ENCODE peak calls at places on chromosomes 5 and 9, in six cellular contexts. One of them, this sample, is unnamed.

GRCh38 chr5:93715327-93715726 is 26.1 kb downstream of the POU5F2 start:
- DNase-seq in HL-60: no peak
- DNase-seq in GM12878: no peak
- DNase-seq in H1: no peak
- DNase-seq in K562: no peak
- DNase-seq in HepG2: peak
- DNase-seq in this sample: peak

GRCh38 chr9:14775917-14776316 is 53.4 kb upstream of the CER1 start:
- DNase-seq in HL-60: no peak
- DNase-seq in GM12878: no peak
- DNase-seq in H1: no peak
- DNase-seq in K562: no peak
- DNase-seq in HepG2: no peak
- DNase-seq in this sample: no peak

GRCh38 chr9:93713716-93714115 is 137.3 kb downstream of the PHF2 start:
- DNase-seq in HL-60: peak
- DNase-seq in GM12878: no peak
- DNase-seq in H1: no peak
- DNase-seq in K562: no peak
- DNase-seq in HepG2: no peak
- DNase-seq in this sample: no peak

GRCh38 chr9:84975926-84976325 is 306.4 kb downstream of the NTRK2 start:
- DNase-seq in HL-60: no peak
- DNase-seq in GM12878: no peak
- DNase-seq in H1: no peak
- DNase-seq in K562: no peak
- DNase-seq in HepG2: no peak
- DNase-seq in this sample: no peak

GRCh38 chr9:102445906-102446305 is 549.2 kb upstream of the CYLC2 start:
- DNase-seq in HL-60: no peak
- DNase-seq in GM12878: no peak
- DNase-seq in H1: no peak
- DNase-seq in K562: no peak
- DNase-seq in HepG2: no peak
- DNase-seq in this sample: no peak

GRCh38 chr5:77083088-77083487 is 4.0 kb downstream of the ZBED3 start:
- DNase-seq in HL-60: no peak
- DNase-seq in GM12878: no peak
- DNase-seq in H1: no peak
- DNase-seq in K562: no peak
- DNase-seq in HepG2: no peak
- DNase-seq in this sample: no peak

GRCh38 chr9:127528407-127529251 is 77.3 kb downstream of the LRSAM1 start:
- DNase-seq in HL-60: no peak
- DNase-seq in GM12878: no peak
- DNase-seq in H1: no peak
- DNase-seq in K562: no peak
- DNase-seq in HepG2: no peak
- DNase-seq in this sample: no peak

GRCh38 chr5:10891193-10891592 is 130.2 kb upstream of the DAP start:
- DNase-seq in HL-60: no peak
- DNase-seq in GM12878: no peak
- DNase-seq in H1: no peak
- DNase-seq in K562: no peak
- DNase-seq in HepG2: no peak
- DNase-seq in this sample: no peak

GRCh38 chr5:179135006-179135405 is 74.8 kb downstream of the ZNF354C start:
- DNase-seq in HL-60: no peak
- DNase-seq in GM12878: no peak
- DNase-seq in H1: no peak
- DNase-seq in K562: no peak
- DNase-seq in HepG2: no peak
- DNase-seq in this sample: no peak

GRCh38 chr9:97873877-97874276 is 20.9 kb downstream of the FOXE1 start:
- DNase-seq in HL-60: no peak
- DNase-seq in GM12878: no peak
- DNase-seq in H1: peak
- DNase-seq in K562: no peak
- DNase-seq in HepG2: no peak
- DNase-seq in this sample: no peak

GRCh38 chr5:158170534-158170933 is 311.6 kb upstream of the CLINT1 start:
- DNase-seq in HL-60: no peak
- DNase-seq in GM12878: no peak
- DNase-seq in H1: no peak
- DNase-seq in K562: no peak
- DNase-seq in HepG2: no peak
- DNase-seq in this sample: no peak

GRCh38 chr9:14522627-14523379 is 170.4 kb downstream of the ZDHHC21 start:
- DNase-seq in HL-60: no peak
- DNase-seq in GM12878: no peak
- DNase-seq in H1: no peak
- DNase-seq in K562: peak
- DNase-seq in HepG2: no peak
- DNase-seq in this sample: no peak

GRCh38 chr5:109589239-109589638 is 100.5 kb upstream of the MAN2A1 start:
- DNase-seq in HL-60: no peak
- DNase-seq in GM12878: no peak
- DNase-seq in H1: no peak
- DNase-seq in K562: no peak
- DNase-seq in HepG2: no peak
- DNase-seq in this sample: no peak

GRCh38 chr5:180898621-180899246 is at the start of gene BTNL8:
- DNase-seq in HL-60: no peak
- DNase-seq in GM12878: no peak
- DNase-seq in H1: no peak
- DNase-seq in K562: no peak
- DNase-seq in HepG2: no peak
- DNase-seq in this sample: no peak

GRCh38 chr9:92668746-92669526 is 995 bp downstream of the IPPK start:
- DNase-seq in HL-60: peak
- DNase-seq in GM12878: no peak
- DNase-seq in H1: no peak
- DNase-seq in K562: peak
- DNase-seq in HepG2: peak
- DNase-seq in this sample: peak

GRCh38 chr5:175897285-175897684 is 25.9 kb downstream of the CPLX2 start:
- DNase-seq in HL-60: no peak
- DNase-seq in GM12878: no peak
- DNase-seq in H1: no peak
- DNase-seq in K562: no peak
- DNase-seq in HepG2: no peak
- DNase-seq in this sample: no peak

GRCh38 chr9:112537561-112537960 is 50.9 kb downstream of the KIAA1958 start:
- DNase-seq in HL-60: no peak
- DNase-seq in GM12878: no peak
- DNase-seq in H1: no peak
- DNase-seq in K562: no peak
- DNase-seq in HepG2: no peak
- DNase-seq in this sample: no peak

GRCh38 chr5:150641006-150641570 is 628 bp downstream of the SYNPO start:
- DNase-seq in HL-60: no peak
- DNase-seq in GM12878: no peak
- DNase-seq in H1: no peak
- DNase-seq in K562: no peak
- DNase-seq in HepG2: peak
- DNase-seq in this sample: no peak

GRCh38 chr5:2112128-2112808 is 229.5 kb upstream of the IRX4 start:
- DNase-seq in HL-60: no peak
- DNase-seq in GM12878: no peak
- DNase-seq in H1: no peak
- DNase-seq in K562: no peak
- DNase-seq in HepG2: no peak
- DNase-seq in this sample: no peak

GRCh38 chr5:19739691-19740090 is 248.3 kb downstream of the CDH18 start:
- DNase-seq in HL-60: no peak
- DNase-seq in GM12878: no peak
- DNase-seq in H1: no peak
- DNase-seq in K562: no peak
- DNase-seq in HepG2: no peak
- DNase-seq in this sample: peak

GRCh38 chr9:76472925-76473324 is 13.9 kb downstream of the GCNT1 start:
- DNase-seq in HL-60: no peak
- DNase-seq in GM12878: no peak
- DNase-seq in H1: no peak
- DNase-seq in K562: no peak
- DNase-seq in HepG2: no peak
- DNase-seq in this sample: no peak

GRCh38 chr5:153222956-153223355 is 267.5 kb upstream of the GRIA1 start:
- DNase-seq in HL-60: no peak
- DNase-seq in GM12878: no peak
- DNase-seq in H1: no peak
- DNase-seq in K562: no peak
- DNase-seq in HepG2: no peak
- DNase-seq in this sample: no peak

GRCh38 chr5:50667079-50667652 is 729 bp downstream of the PARP8 start:
- DNase-seq in HL-60: peak
- DNase-seq in GM12878: no peak
- DNase-seq in H1: peak
- DNase-seq in K562: no peak
- DNase-seq in HepG2: no peak
- DNase-seq in this sample: peak
- TF ChIP-seq GABPA in HL-60: peak
- TF ChIP-seq GABPA in GM12878: no peak
- TF ChIP-seq GABPA in H1: no peak
- TF ChIP-seq GABPA in K562: no peak
- TF ChIP-seq GABPA in HepG2: no peak
- TF ChIP-seq GABPA in this sample: no peak

GRCh38 chr5:139795074-139796001 is at the start of gene PSD2:
- DNase-seq in HL-60: no peak
- DNase-seq in GM12878: no peak
- DNase-seq in H1: peak
- DNase-seq in K562: peak
- DNase-seq in HepG2: no peak
- DNase-seq in this sample: peak
- TF ChIP-seq GABPA in HL-60: no peak
- TF ChIP-seq GABPA in GM12878: no peak
- TF ChIP-seq GABPA in H1: no peak
- TF ChIP-seq GABPA in K562: no peak
- TF ChIP-seq GABPA in HepG2: no peak
- TF ChIP-seq GABPA in this sample: no peak

GRCh38 chr5:68519135-68519534 is 303.6 kb downstream of the PIK3R1 start:
- DNase-seq in HL-60: peak
- DNase-seq in GM12878: no peak
- DNase-seq in H1: no peak
- DNase-seq in K562: no peak
- DNase-seq in HepG2: no peak
- DNase-seq in this sample: no peak

GRCh38 chr5:68518286-68518685 is 302.7 kb downstream of the PIK3R1 start:
- DNase-seq in HL-60: no peak
- DNase-seq in GM12878: no peak
- DNase-seq in H1: no peak
- DNase-seq in K562: no peak
- DNase-seq in HepG2: no peak
- DNase-seq in this sample: no peak

GRCh38 chr5:68522863-68523262 is 307.3 kb downstream of the PIK3R1 start:
- DNase-seq in HL-60: no peak
- DNase-seq in GM12878: no peak
- DNase-seq in H1: no peak
- DNase-seq in K562: no peak
- DNase-seq in HepG2: no peak
- DNase-seq in this sample: no peak
- TF ChIP-seq GABPA in HL-60: no peak
- TF ChIP-seq GABPA in GM12878: no peak
- TF ChIP-seq GABPA in H1: no peak
- TF ChIP-seq GABPA in K562: no peak
- TF ChIP-seq GABPA in HepG2: no peak
- TF ChIP-seq GABPA in this sample: no peak

GRCh38 chr5:34490501-34491250 is 165.5 kb upstream of the RAI14 start:
- DNase-seq in HL-60: no peak
- DNase-seq in GM12878: no peak
- DNase-seq in H1: peak
- DNase-seq in K562: no peak
- DNase-seq in HepG2: peak
- DNase-seq in this sample: no peak

GRCh38 chr5:34487956-34488355 is 168.2 kb upstream of the RAI14 start:
- DNase-seq in HL-60: no peak
- DNase-seq in GM12878: no peak
- DNase-seq in H1: no peak
- DNase-seq in K562: no peak
- DNase-seq in HepG2: no peak
- DNase-seq in this sample: no peak

GRCh38 chr5:34487202-34487879 is 168.8 kb upstream of the RAI14 start:
- DNase-seq in HL-60: no peak
- DNase-seq in GM12878: no peak
- DNase-seq in H1: peak
- DNase-seq in K562: no peak
- DNase-seq in HepG2: peak
- DNase-seq in this sample: no peak

GRCh38 chr5:34486808-34487201 is 169.3 kb upstream of the RAI14 start:
- DNase-seq in HL-60: no peak
- DNase-seq in GM12878: no peak
- DNase-seq in H1: peak
- DNase-seq in K562: no peak
- DNase-seq in HepG2: peak
- DNase-seq in this sample: no peak

GRCh38 chr5:34488984-34489383 is 167.1 kb upstream of the RAI14 start:
- DNase-seq in HL-60: no peak
- DNase-seq in GM12878: no peak
- DNase-seq in H1: peak
- DNase-seq in K562: peak
- DNase-seq in HepG2: no peak
- DNase-seq in this sample: no peak
- TF ChIP-seq GABPA in HL-60: no peak
- TF ChIP-seq GABPA in GM12878: no peak
- TF ChIP-seq GABPA in H1: no peak
- TF ChIP-seq GABPA in K562: no peak
- TF ChIP-seq GABPA in HepG2: no peak
- TF ChIP-seq GABPA in this sample: no peak